ENCODE peak calls at places on chromosomes 5 and 9, in five cellular contexts. H is cardiac muscle cell, I is breast epithelium, V is lower lobe of right lung, J is transverse colon. G is an unnamed sample. For H3K36me3, the result is how much of the 10 kb centered on the place peaks cover.

GRCh38 chr9:112752334-112753110 is 2.0 kb downstream of the SNX30 start:
- DNase-seq in H (no peak), I (no peak), V (no peak), J (no peak), G (no peak)

GRCh38 chr5:13566903-13567339 is 377.6 kb downstream of the DNAH5 start:
- DNase-seq in H (no peak), I (no peak), V (no peak), J (peak), G (no peak)

GRCh38 chr9:135823036-135823435 is 84.3 kb downstream of the CAMSAP1 start:
- DNase-seq in H (no peak), I (peak), V (no peak), J (no peak), G (no peak)

GRCh38 chr9:100555471-100555870 is 22.4 kb upstream of the CAVIN4 start:
- DNase-seq in H (no peak), I (no peak), V (no peak), J (no peak), G (no peak)

GRCh38 chr9:127158995-127159801 is 36.8 kb upstream of the ANGPTL2 start:
- DNase-seq in H (peak), I (no peak), V (no peak), J (peak), G (no peak)

GRCh38 chr9:136994885-136995224 is 1.5 kb downstream of the CLIC3 start:
- DNase-seq in H (peak), I (no peak), V (no peak), J (no peak), G (no peak)

GRCh38 chr5:122182491-122182921 is 53.2 kb downstream of the ZNF474 start:
- DNase-seq in H (no peak), I (no peak), V (no peak), J (peak), G (peak)

GRCh38 chr9:107587175-107587963 is 97.8 kb upstream of the KLF4 start:
- DNase-seq in H (no peak), I (no peak), V (peak), J (peak), G (peak)

GRCh38 chr5:79561525-79561893 is 47.6 kb upstream of the HOMER1 start:
- DNase-seq in H (no peak), I (no peak), V (no peak), J (no peak), G (no peak)

GRCh38 chr9:79014929-79015699 is 556.7 kb upstream of the TLE4 start:
- DNase-seq in H (no peak), I (no peak), V (no peak), J (no peak), G (no peak)

GRCh38 chr9:137575725-137576411 is 2.9 kb downstream of the DPH7 start:
- DNase-seq in H (peak), I (no peak), V (no peak), J (no peak), G (no peak)

GRCh38 chr9:21777701-21778100 is 24.7 kb upstream of the MTAP start:
- DNase-seq in H (no peak), I (no peak), V (no peak), J (no peak), G (no peak)

GRCh38 chr9:72052122-72052521 is 8.3 kb downstream of the C9orf57 start:
- DNase-seq in H (no peak), I (no peak), V (no peak), J (no peak), G (peak)

GRCh38 chr5:82222597-82223574 is 55.3 kb downstream of the RPS23 start:
- DNase-seq in H (no peak), I (no peak), V (no peak), J (no peak), G (no peak)

GRCh38 chr5:54362434-54362833 is 52.1 kb upstream of the ARL15 start:
- DNase-seq in H (no peak), I (no peak), V (no peak), J (no peak), G (no peak)

GRCh38 chr9:6973762-6974161 is 216.0 kb downstream of the KDM4C start:
- DNase-seq in H (no peak), I (no peak), V (no peak), J (no peak), G (no peak)

GRCh38 chr9:130214921-130215320 is 42.7 kb downstream of the NCS1 start:
- DNase-seq in H (no peak), I (no peak), V (no peak), J (no peak), G (no peak)

GRCh38 chr5:174300118-174300940 is 254.8 kb downstream of the NSG2 start:
- DNase-seq in H (no peak), I (no peak), V (no peak), J (no peak), G (no peak)

GRCh38 chr9:116099821-116100220 is 53.8 kb upstream of the PAPPA start:
- DNase-seq in H (no peak), I (no peak), V (no peak), J (no peak), G (no peak)

GRCh38 chr5:61673007-61673735 is 341.1 kb downstream of the ZSWIM6 start:
- DNase-seq in H (no peak), I (no peak), V (no peak), J (peak), G (no peak)

GRCh38 chr5:61678966-61679365 is 346.9 kb downstream of the ZSWIM6 start:
- DNase-seq in H (no peak), I (no peak), V (no peak), J (peak), G (no peak)

GRCh38 chr5:61674403-61674802 is 342.3 kb downstream of the ZSWIM6 start:
- DNase-seq in H (no peak), I (no peak), V (no peak), J (peak), G (no peak)

GRCh38 chr5:61677220-61677619 is 345.2 kb downstream of the ZSWIM6 start:
- DNase-seq in H (no peak), I (no peak), V (no peak), J (no peak), G (no peak)

DNA sequence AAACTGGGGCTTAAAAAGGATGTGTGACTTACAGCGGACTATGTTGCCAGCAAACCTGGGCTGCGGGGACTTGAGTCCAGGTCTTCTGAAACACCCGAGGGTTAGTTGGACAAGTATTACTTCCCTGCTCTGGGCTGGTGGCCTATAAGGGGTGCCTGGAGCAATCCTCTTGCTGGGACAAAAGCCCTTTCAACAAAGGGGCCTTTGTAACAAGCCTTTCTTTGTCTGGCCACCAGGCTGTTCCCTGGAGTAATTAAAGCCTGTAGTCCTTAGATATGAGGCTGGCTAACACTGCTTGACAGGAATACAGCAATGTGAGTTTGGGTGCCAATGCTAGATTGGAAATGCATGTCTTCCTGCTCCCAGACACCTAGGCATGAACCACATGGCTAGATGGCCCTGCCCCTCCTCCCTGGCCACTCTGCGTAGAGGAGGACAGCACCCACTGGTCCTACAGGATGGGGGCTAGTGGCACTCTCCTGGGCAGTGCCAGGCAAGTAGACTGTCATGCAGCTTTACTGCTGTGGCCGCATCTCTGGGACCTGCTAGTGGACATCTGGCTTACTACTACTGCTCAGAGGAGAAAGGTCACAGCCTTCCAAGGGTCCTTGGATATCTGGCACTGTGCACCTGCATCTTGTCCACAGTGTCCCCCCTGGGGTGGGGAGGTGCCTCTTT is 343.1 kb downstream of the ZSWIM6 start:
- DNase-seq in H (no peak), I (no peak), V (no peak), J (peak), G (no peak)
- TF ChIP-seq CTCF in H (no peak), I (no peak), V (no peak), J (peak), G (no peak)

GRCh38 chr5:90882448-90882847 is 323.9 kb downstream of the ADGRV1 start:
- DNase-seq in H (no peak), I (no peak), V (no peak), J (no peak), G (no peak)

GRCh38 chr5:90878549-90879196 is 320.1 kb downstream of the ADGRV1 start:
- DNase-seq in H (no peak), I (no peak), V (no peak), J (no peak), G (no peak)

GRCh38 chr5:90878081-90878480 is 319.5 kb downstream of the ADGRV1 start:
- DNase-seq in H (no peak), I (no peak), V (peak), J (peak), G (no peak)

GRCh38 chr5:90877049-90877448 is 318.5 kb downstream of the ADGRV1 start:
- DNase-seq in H (no peak), I (no peak), V (no peak), J (no peak), G (no peak)

GRCh38 chr5:90881626-90882150 is 323.1 kb downstream of the ADGRV1 start:
- DNase-seq in H (no peak), I (no peak), V (no peak), J (no peak), G (peak)
- H3K36me3 ChIP-seq in H (under half), I (under half), V (under half), J (under half), G (under half)

GRCh38 chr9:89477395-89477794 is 20.5 kb downstream of the SEMA4D start:
- DNase-seq in H (no peak), I (no peak), V (no peak), J (no peak), G (no peak)

GRCh38 chr9:89475891-89476440 is 21.9 kb downstream of the SEMA4D start:
- DNase-seq in H (no peak), I (no peak), V (no peak), J (no peak), G (no peak)

GRCh38 chr9:89476546-89476945 is 21.4 kb downstream of the SEMA4D start:
- DNase-seq in H (no peak), I (no peak), V (no peak), J (no peak), G (no peak)

GRCh38 chr9:89478821-89479668 is 18.9 kb downstream of the SEMA4D start:
- DNase-seq in H (no peak), I (no peak), V (no peak), J (peak), G (no peak)

DNA sequence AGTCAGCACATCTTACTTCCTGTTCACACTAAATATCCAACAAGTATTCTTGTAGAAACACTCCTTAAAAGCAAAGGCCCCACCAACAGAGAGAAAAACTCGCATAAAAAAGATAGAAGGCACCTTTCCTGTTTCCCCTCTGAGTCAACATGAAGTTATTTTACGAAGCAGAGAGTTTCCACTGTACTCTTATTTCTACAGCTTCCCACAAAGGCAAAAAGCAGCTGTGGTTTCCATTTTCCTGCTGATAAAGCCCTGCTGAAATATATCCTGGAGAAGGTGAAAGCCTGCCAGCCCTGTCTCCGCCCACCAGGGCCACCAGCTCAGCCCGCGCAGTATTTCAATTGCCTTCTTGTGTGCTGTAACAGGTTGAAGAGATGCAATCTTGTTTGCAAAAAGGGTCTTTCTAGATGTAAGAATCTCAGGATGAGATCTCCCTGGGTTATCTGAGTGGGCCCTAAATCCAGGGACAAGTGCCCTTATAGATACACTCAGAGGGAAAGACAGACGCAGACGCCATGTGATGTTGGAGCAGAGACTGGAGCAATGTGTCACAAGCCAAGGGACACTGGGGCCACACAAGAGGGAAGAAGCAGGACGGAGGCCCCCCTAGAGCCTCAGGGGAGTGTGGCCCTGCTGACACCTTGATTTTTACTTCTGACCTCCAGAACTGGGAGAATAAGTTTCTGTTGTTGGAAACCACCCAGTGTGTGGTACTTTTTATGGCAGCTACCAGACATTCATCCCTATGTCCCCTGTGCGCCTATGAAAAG is 19.9 kb downstream of the SEMA4D start:
- DNase-seq in H (peak), I (no peak), V (no peak), J (no peak), G (no peak)
- TF ChIP-seq CTCF in H (peak), I (no peak), V (no peak), J (no peak), G (no peak)

GRCh38 chr9:86061972-86062739 is 37.2 kb downstream of the GOLM1 start:
- DNase-seq in H (no peak), I (no peak), V (no peak), J (peak), G (no peak)
- H3K36me3 ChIP-seq in H (under half), I (under half), V (under half), J (under half), G (under half)

GRCh38 chr5:38257236-38258036 is 923 bp upstream of the EGFLAM start:
- DNase-seq in H (peak), I (no peak), V (no peak), J (no peak), G (no peak)

GRCh38 chr5:38258037-38258318 is 381 bp upstream of the EGFLAM start:
- DNase-seq in H (no peak), I (no peak), V (no peak), J (no peak), G (no peak)

GRCh38 chr5:38258319-38259061 is at the start of gene EGFLAM:
- DNase-seq in H (peak), I (no peak), V (no peak), J (no peak), G (peak)

GRCh38 chr5:38263983-38264382 is 5.6 kb downstream of the EGFLAM start:
- DNase-seq in H (no peak), I (no peak), V (no peak), J (no peak), G (no peak)

GRCh38 chr5:38259062-38259857 is 901 bp downstream of the EGFLAM start:
- DNase-seq in H (peak), I (no peak), V (no peak), J (no peak), G (no peak)
- TF ChIP-seq CTCF in H (no peak), I (no peak), V (no peak), J (no peak), G (no peak)

DNA sequence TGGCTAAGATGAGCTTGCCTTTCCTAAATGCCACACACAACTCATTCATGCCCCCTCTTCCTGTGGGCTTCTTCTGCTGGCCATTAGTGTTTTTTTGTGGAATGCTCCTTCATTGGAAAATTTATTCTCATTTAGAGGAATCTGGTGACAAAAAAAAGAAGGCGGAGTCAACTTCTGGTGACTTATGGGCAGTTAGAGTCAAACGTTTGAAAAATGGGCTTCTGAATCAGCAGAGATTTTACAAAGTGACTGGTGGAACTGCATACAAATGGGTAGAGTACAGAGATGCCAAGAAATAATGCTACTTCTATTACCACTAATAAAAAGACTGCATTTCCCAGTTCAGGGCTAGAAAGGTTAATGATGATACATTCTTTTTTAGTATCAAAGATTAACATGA is 148.7 kb downstream of the DOCK2 start:
- DNase-seq in H (no peak), I (no peak), V (no peak), J (no peak), G (no peak)
- H3K36me3 ChIP-seq in H (under half), I (under half), V (under half), J (under half), G (under half)

GRCh38 chr9:104802906-104803305 is 39.0 kb downstream of the NIPSNAP3B start:
- DNase-seq in H (no peak), I (no peak), V (no peak), J (no peak), G (no peak)

GRCh38 chr9:104805441-104805840 is 41.5 kb downstream of the NIPSNAP3B start:
- DNase-seq in H (no peak), I (no peak), V (no peak), J (no peak), G (no peak)

GRCh38 chr9:104810421-104811339 is 46.8 kb downstream of the NIPSNAP3B start:
- DNase-seq in H (no peak), I (no peak), V (no peak), J (peak), G (peak)

DNA sequence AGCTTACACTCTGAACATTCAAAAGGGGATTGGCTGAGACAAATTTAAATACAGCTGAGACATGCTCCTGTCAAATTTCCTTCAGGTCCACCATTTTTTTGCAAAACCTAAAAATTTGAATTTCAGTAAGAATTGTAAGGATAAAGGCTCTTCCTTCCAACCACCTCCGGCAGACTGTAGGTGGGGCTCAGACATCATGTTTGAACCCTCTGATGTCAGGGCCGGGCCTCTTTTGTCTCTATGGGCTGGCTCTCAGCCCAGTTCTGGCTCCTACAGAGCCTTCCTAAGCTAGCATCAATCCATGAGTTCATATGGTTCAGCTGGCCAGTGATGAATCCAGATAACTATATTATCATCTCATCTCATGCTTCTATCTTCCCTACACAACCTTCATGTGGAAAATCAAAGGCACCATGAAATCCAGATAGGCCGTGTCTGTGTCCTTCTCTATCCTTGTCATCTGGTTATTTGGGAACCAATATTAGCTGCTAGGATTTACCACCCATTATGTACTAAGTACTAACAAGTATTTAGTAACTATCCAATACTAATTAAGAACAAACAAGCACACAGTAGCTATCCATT is 44.2 kb downstream of the NIPSNAP3B start:
- DNase-seq in H (no peak), I (no peak), V (no peak), J (no peak), G (peak)
- TF ChIP-seq CTCF in H (peak), I (no peak), V (peak), J (no peak), G (peak)

GRCh38 chr9:133882849-133883248 is 109.3 kb downstream of the VAV2 start:
- DNase-seq in H (no peak), I (no peak), V (no peak), J (no peak), G (no peak)

GRCh38 chr9:133886563-133887501 is 105.3 kb downstream of the VAV2 start:
- DNase-seq in H (no peak), I (no peak), V (no peak), J (no peak), G (no peak)

GRCh38 chr9:133887540-133888047 is 104.5 kb downstream of the VAV2 start:
- DNase-seq in H (no peak), I (no peak), V (no peak), J (no peak), G (no peak)

GRCh38 chr9:133883356-133883755 is 108.8 kb downstream of the VAV2 start:
- DNase-seq in H (no peak), I (no peak), V (no peak), J (no peak), G (no peak)

GRCh38 chr9:133884907-133885744 is 107.0 kb downstream of the VAV2 start:
- DNase-seq in H (no peak), I (no peak), V (no peak), J (no peak), G (no peak)
- H3K36me3 ChIP-seq in H (under half), I (under half), V (under half), J (under half), G (under half)

DNA sequence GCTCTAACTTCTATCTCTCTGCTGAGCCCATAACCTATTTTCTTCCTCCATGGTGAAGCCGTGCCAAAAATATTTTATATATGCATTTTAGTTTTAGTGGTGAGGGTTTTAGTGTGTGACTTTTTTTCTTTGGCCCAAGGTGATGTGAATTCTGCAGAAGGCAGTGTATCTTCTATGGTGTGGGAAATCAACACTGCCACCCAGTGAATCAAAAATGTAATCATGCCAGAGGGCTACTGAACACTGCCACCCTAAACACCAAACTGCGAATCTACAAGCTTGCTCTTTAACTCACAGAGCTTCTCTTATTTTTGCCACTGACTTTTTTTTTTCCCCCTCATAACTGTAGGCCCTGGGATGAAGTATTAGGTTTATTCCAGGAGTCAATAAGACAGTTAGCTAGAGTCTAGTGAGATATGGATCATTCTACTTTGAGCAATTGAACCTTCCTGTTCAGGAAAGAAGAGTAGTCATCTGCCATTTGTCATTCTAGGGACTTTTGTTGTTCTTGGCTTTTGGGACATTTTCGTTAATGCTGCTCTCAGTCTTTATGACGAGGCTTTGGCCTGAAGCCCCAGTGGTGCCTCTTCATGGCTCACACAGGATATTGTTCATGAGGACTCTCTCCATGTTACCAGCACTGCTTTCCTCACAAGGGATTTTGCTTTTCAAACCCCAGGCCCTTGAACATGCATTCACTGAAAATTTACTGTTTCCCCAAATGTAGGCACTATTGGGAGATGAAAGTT is 53.1 kb downstream of the C7 start:
- DNase-seq in H (no peak), I (no peak), V (no peak), J (no peak), G (no peak)
- TF ChIP-seq CTCF in H (no peak), I (no peak), V (no peak), J (no peak), G (no peak)

G was measured in thyroid gland.